ENCODE peak calls at places on chromosomes 12 and 14, in nine cellular contexts. A, B, U, F, L, X, V, K and D are unnamed samples.

GRCh38 chr14:91870001-91870400 is 2.7 kb upstream of the TC2N start:
- DNase-seq in X (no peak), F (no peak), B (no peak), V (no peak), A (no peak), U (no peak), L (peak; percentile 15), K (no peak), D (no peak)

GRCh38 chr12:124490584-124491305 is 76.7 kb downstream of the NCOR2 start:
- DNase-seq in F (no peak), A (no peak), L (no peak), U (no peak), B (no peak), K (peak; percentile 82), V (no peak), X (no peak), D (no peak)

GRCh38 chr12:31089072-31089471 is 15.4 kb downstream of the DDX11 start:
- DNase-seq in F (peak; percentile 42), V (no peak), U (no peak), B (no peak), X (no peak), L (no peak), K (no peak), A (no peak), D (no peak)

GRCh38 chr14:69152181-69152943 is 557 bp downstream of the DCAF5 start:
- DNase-seq in U (peak; percentile 84), B (peak; percentile 84), A (peak; percentile 43), F (no peak), L (peak; percentile 32), X (peak; percentile 67), K (no peak), V (peak; percentile 40), D (no peak)

GRCh38 chr12:82326905-82327503 is 31.2 kb downstream of the CCDC59 start:
- DNase-seq in L (peak; percentile 35), U (no peak), V (peak; percentile 59), F (no peak), B (no peak), K (no peak), A (no peak), X (peak; percentile 31), D (no peak)

GRCh38 chr12:3745152-3745551 is 7.8 kb downstream of the CRACR2A start:
- DNase-seq in V (no peak), K (no peak), F (peak; percentile 37), L (no peak), A (no peak), X (no peak), B (no peak), U (no peak), D (no peak)

GRCh38 chr12:46699986-46700385 is 125.8 kb downstream of the SLC38A4 start:
- DNase-seq in B (no peak), U (no peak), A (no peak), X (no peak), F (no peak), K (no peak), V (no peak), L (no peak), D (no peak)

GRCh38 chr12:130780880-130781575 is 58.0 kb downstream of the STX2 start:
- DNase-seq in U (peak; percentile 59), K (no peak), F (no peak), A (no peak), V (no peak), L (no peak), B (no peak), X (no peak), D (no peak)

GRCh38 chr14:40679256-40679655 is 927.4 kb upstream of the LRFN5 start:
- DNase-seq in A (no peak), K (no peak), X (no peak), F (no peak), B (no peak), V (no peak), L (no peak), U (no peak), D (no peak)

GRCh38 chr12:47534695-47535094 is 171.1 kb downstream of the RPAP3 start:
- DNase-seq in A (no peak), B (no peak), F (no peak), X (peak; percentile 24), U (no peak), K (no peak), L (no peak), V (peak; percentile 50), D (no peak)

GRCh38 chr14:82710257-82710841 is 1176.7 kb upstream of the SEL1L start:
- DNase-seq in U (no peak), L (peak; percentile 58), B (no peak), F (peak; percentile 92), V (peak; percentile 33), K (peak; percentile 50), A (peak; percentile 83), X (peak; percentile 81), D (no peak)

GRCh38 chr12:93089805-93090569 is 160.9 kb upstream of the EEA1 start:
- DNase-seq in U (no peak), F (no peak), L (peak; percentile 83), X (peak; percentile 96), A (no peak), K (no peak), V (peak; percentile 71), B (no peak), D (no peak)

GRCh38 chr12:3820122-3820521 is 53.1 kb downstream of the PARP11 start:
- DNase-seq in U (no peak), A (no peak), K (no peak), X (peak; percentile 44), V (no peak), F (no peak), L (peak; percentile 10), B (no peak), D (no peak)

GRCh38 chr12:44063671-44064070 is 227.8 kb downstream of the TMEM117 start:
- DNase-seq in K (no peak), B (no peak), V (no peak), U (no peak), X (no peak), L (no peak), F (no peak), A (no peak), D (no peak)

GRCh38 chr14:25150934-25151790 is 101.2 kb upstream of the STXBP6 start:
- DNase-seq in V (peak; percentile 75), A (no peak), F (no peak), L (peak; percentile 54), B (no peak), K (no peak), U (no peak), X (peak; percentile 78), D (no peak)

GRCh38 chr14:58428011-58428807 is 690 bp downstream of the KIAA0586 start:
- DNase-seq in X (peak; percentile 70), K (no peak), L (peak; percentile 63), V (peak; percentile 65), U (no peak), A (no peak), F (peak; percentile 50), B (no peak), D (no peak)

GRCh38 chr12:129839679-129840078 is 64.1 kb downstream of the TMEM132D start:
- DNase-seq in B (no peak), V (no peak), K (no peak), A (no peak), F (no peak), U (no peak), L (no peak), X (no peak), D (no peak)

GRCh38 chr14:75806247-75806876 is 145.3 kb downstream of the TTLL5 start:
- DNase-seq in X (no peak), L (no peak), V (no peak), A (no peak), B (no peak), K (no peak), F (no peak), U (no peak), D (no peak)

GRCh38 chr14:64703393-64704144 is 655 bp upstream of the PLEKHG3 start:
- DNase-seq in K (no peak), A (no peak), U (no peak), L (no peak), V (peak; percentile 35), X (peak; percentile 45), F (no peak), B (no peak), D (no peak)

DNA sequence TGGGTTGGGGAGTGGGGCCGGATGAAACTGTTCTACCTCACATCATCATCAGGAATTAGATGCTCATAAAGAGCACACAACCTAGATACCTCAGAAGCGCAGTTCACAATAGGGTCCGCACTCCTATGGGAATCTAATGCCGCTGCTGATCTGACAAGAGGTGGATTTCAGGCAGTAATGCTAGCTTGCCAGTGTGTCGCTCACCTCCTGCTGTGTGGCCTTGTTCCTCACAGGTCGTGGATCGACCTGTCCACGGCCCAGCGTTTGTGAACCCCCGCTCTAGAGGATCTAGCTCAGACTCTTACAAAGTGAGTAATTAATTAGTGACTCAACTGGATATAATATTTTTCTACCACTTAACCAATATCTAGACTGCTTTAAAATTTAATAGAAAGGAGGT is 5.8 kb downstream of the PPP1R12A start:
- DNase-seq in U (no peak), B (no peak), F (no peak), K (no peak), X (no peak), L (no peak), A (peak; percentile 42), V (no peak), D (no peak)
- TF ChIP-seq CTCF in U (no peak), B (no peak), F (no peak), K (no peak), X (no peak), L (no peak), A (no peak), V (no peak), D (no peak)

DNA sequence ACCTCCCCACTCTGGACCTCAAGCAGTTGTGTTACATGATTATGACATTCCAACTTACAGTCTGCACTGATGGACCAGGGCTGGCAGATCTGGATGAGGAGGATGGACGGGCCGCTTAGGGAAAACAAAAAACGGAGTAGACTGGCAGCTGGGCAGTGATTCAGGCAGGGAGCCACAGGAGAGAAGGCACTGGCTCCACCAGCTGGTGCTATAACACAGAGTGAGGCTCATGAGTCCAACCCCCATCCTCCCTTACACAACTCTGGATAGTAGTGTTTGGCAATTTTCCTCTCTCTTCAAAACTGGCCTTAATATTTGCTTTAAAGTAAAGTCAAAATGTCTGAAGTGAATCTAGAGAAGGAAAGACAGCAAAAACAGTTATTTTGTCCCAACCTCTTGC is 9.7 kb upstream of the RIC8B start:
- DNase-seq in U (no peak), X (no peak), L (peak; percentile 24), F (no peak), B (no peak), V (no peak), A (no peak), K (no peak), D (no peak)
- TF ChIP-seq CTCF in U (no peak), X (no peak), L (no peak), F (no peak), B (no peak), V (peak; percentile 3), A (no peak), K (no peak), D (peak; percentile 26)

GRCh38 chr12:38921025-38921677 is 15.8 kb upstream of the CPNE8 start:
- DNase-seq in A (peak; percentile 53), X (peak; percentile 8), V (peak; percentile 80), U (no peak), K (no peak), L (peak; percentile 83), B (no peak), F (peak; percentile 89), D (no peak)
- TF ChIP-seq CTCF in A (peak; percentile 41), X (peak; percentile 46), V (peak; percentile 69), U (peak; percentile 57), K (peak; percentile 54), L (peak; percentile 79), B (no peak), F (peak; percentile 91), D (peak; percentile 80)

GRCh38 chr12:61652265-61652664 is 607.9 kb upstream of the USP15 start:
- DNase-seq in V (no peak), B (no peak), A (no peak), X (no peak), U (no peak), L (no peak), K (no peak), F (no peak), D (no peak)

GRCh38 chr12:61654698-61655097 is 605.5 kb upstream of the USP15 start:
- DNase-seq in L (peak; percentile 6), X (peak; percentile 3), F (no peak), V (no peak), B (no peak), A (no peak), K (no peak), U (no peak), D (no peak)
- TF ChIP-seq CTCF in L (no peak), X (peak; percentile 8), F (no peak), V (no peak), B (no peak), A (no peak), K (peak; percentile 11), U (no peak), D (peak; percentile 15)